ENCODE peak calls at places on chromosomes 12 and 14, in four cellular contexts. One of them, this sample, is unnamed.
A peak's percentile ranks its signal among the peaks of the same experiment; 100 is the strongest.

GRCh38 chr12:46786774-46787173 is 39.0 kb downstream of the SLC38A4 start:
- DNase-seq in stimulated activated CD4-positive, alpha-beta T cell treated with anti-CD3 and anti-CD28 coated beads, TNF-alpha, amount 100 ng/mL, for 1 hour: no peak
- DNase-seq in stimulated activated naive CD4-positive, alpha-beta T cell: no peak
- DNase-seq in HuH-7.5: no peak
- DNase-seq in this sample: no peak

GRCh38 chr12:6899837-6900519 is 4.6 kb upstream of the LRRC23 start:
- DNase-seq in HuH-7.5: no peak
- DNase-seq in stimulated activated CD4-positive, alpha-beta T cell treated with anti-CD3 and anti-CD28 coated beads, TNF-alpha, amount 100 ng/mL, for 1 hour: no peak
- DNase-seq in stimulated activated naive CD4-positive, alpha-beta T cell: no peak
- DNase-seq in this sample: no peak

GRCh38 chr14:23406244-23406643 is 1.8 kb downstream of the MYH6 start:
- DNase-seq in stimulated activated CD4-positive, alpha-beta T cell treated with anti-CD3 and anti-CD28 coated beads, TNF-alpha, amount 100 ng/mL, for 1 hour: no peak
- DNase-seq in HuH-7.5: no peak
- DNase-seq in stimulated activated naive CD4-positive, alpha-beta T cell: no peak
- DNase-seq in this sample: no peak

GRCh38 chr14:90522585-90523191 is 125.9 kb downstream of the CALM1 start:
- DNase-seq in stimulated activated naive CD4-positive, alpha-beta T cell: no peak
- DNase-seq in HuH-7.5: no peak
- DNase-seq in stimulated activated CD4-positive, alpha-beta T cell treated with anti-CD3 and anti-CD28 coated beads, TNF-alpha, amount 100 ng/mL, for 1 hour: no peak
- DNase-seq in this sample: no peak

GRCh38 chr12:85711735-85712390 is 124.3 kb downstream of the RASSF9 start:
- DNase-seq in HuH-7.5: no peak
- DNase-seq in stimulated activated CD4-positive, alpha-beta T cell treated with anti-CD3 and anti-CD28 coated beads, TNF-alpha, amount 100 ng/mL, for 1 hour: no peak
- DNase-seq in stimulated activated naive CD4-positive, alpha-beta T cell: no peak
- DNase-seq in this sample: no peak

GRCh38 chr14:95272057-95272456 is 47.7 kb downstream of the CLMN start:
- DNase-seq in stimulated activated naive CD4-positive, alpha-beta T cell: no peak
- DNase-seq in stimulated activated CD4-positive, alpha-beta T cell treated with anti-CD3 and anti-CD28 coated beads, TNF-alpha, amount 100 ng/mL, for 1 hour: no peak
- DNase-seq in HuH-7.5: no peak
- DNase-seq in this sample: no peak

GRCh38 chr12:56315256-56315625 is 547 bp downstream of the CNPY2 start:
- DNase-seq in stimulated activated CD4-positive, alpha-beta T cell treated with anti-CD3 and anti-CD28 coated beads, TNF-alpha, amount 100 ng/mL, for 1 hour: no peak
- DNase-seq in HuH-7.5: no peak
- DNase-seq in stimulated activated naive CD4-positive, alpha-beta T cell: no peak
- DNase-seq in this sample: peak; percentile 44

GRCh38 chr14:45252356-45253069 is 489 bp downstream of the MIS18BP1 start:
- DNase-seq in stimulated activated naive CD4-positive, alpha-beta T cell: no peak
- DNase-seq in stimulated activated CD4-positive, alpha-beta T cell treated with anti-CD3 and anti-CD28 coated beads, TNF-alpha, amount 100 ng/mL, for 1 hour: no peak
- DNase-seq in HuH-7.5: no peak
- DNase-seq in this sample: no peak

GRCh38 chr14:98059106-98059505 is 1212.9 kb downstream of the BCL11B start:
- DNase-seq in HuH-7.5: no peak
- DNase-seq in stimulated activated CD4-positive, alpha-beta T cell treated with anti-CD3 and anti-CD28 coated beads, TNF-alpha, amount 100 ng/mL, for 1 hour: no peak
- DNase-seq in stimulated activated naive CD4-positive, alpha-beta T cell: no peak
- DNase-seq in this sample: no peak

GRCh38 chr14:61192970-61193369 is 88.2 kb downstream of the TMEM30B start:
- DNase-seq in stimulated activated CD4-positive, alpha-beta T cell treated with anti-CD3 and anti-CD28 coated beads, TNF-alpha, amount 100 ng/mL, for 1 hour: no peak
- DNase-seq in HuH-7.5: no peak
- DNase-seq in stimulated activated naive CD4-positive, alpha-beta T cell: no peak
- DNase-seq in this sample: no peak

GRCh38 chr14:102591372-102591943 is 991 bp upstream of the RCOR1 start:
- DNase-seq in HuH-7.5: no peak
- DNase-seq in stimulated activated naive CD4-positive, alpha-beta T cell: no peak
- DNase-seq in stimulated activated CD4-positive, alpha-beta T cell treated with anti-CD3 and anti-CD28 coated beads, TNF-alpha, amount 100 ng/mL, for 1 hour: no peak
- DNase-seq in this sample: peak; percentile 48

GRCh38 chr14:56118611-56119181 is 485 bp downstream of the PELI2 start:
- DNase-seq in stimulated activated naive CD4-positive, alpha-beta T cell: no peak
- DNase-seq in stimulated activated CD4-positive, alpha-beta T cell treated with anti-CD3 and anti-CD28 coated beads, TNF-alpha, amount 100 ng/mL, for 1 hour: no peak
- DNase-seq in HuH-7.5: no peak
- DNase-seq in this sample: peak; percentile 51

This sample was measured in frontal cortex.